ENCODE peak calls at places on chromosomes 3 and 15, in nine cellular contexts. One of them, this sample, is unnamed.

GRCh38 chr3:6528951-6529350 is 332.0 kb upstream of the GRM7 start:
- DNase-seq in A172: no peak
- DNase-seq in CD8-positive, alpha-beta memory T cell: no peak
- DNase-seq in sigmoid colon: no peak
- DNase-seq in stimulated activated naive CD8-positive, alpha-beta T cell treated with anti-CD3 and anti-CD28 coated beads, Interleukin-15, amount 100 ng/mL, for 72 hours: no peak
- DNase-seq in foreskin fibroblast: no peak
- DNase-seq in cardiac septum: no peak
- DNase-seq in OCI-LY7: no peak
- DNase-seq in breast epithelium: no peak
- DNase-seq in this sample: no peak

GRCh38 chr3:129892486-129892856 is 1.0 kb downstream of the TMCC1 start:
- DNase-seq in A172: no peak
- DNase-seq in sigmoid colon: no peak
- DNase-seq in stimulated activated naive CD8-positive, alpha-beta T cell treated with anti-CD3 and anti-CD28 coated beads, Interleukin-15, amount 100 ng/mL, for 72 hours: no peak
- DNase-seq in cardiac septum: no peak
- DNase-seq in OCI-LY7: no peak
- DNase-seq in foreskin fibroblast: no peak
- DNase-seq in breast epithelium: no peak
- DNase-seq in CD8-positive, alpha-beta memory T cell: no peak
- DNase-seq in this sample: no peak

GRCh38 chr3:122773856-122774535 is 19.6 kb downstream of the HSPBAP1 start:
- DNase-seq in A172: no peak
- DNase-seq in sigmoid colon: no peak
- DNase-seq in OCI-LY7: peak
- DNase-seq in CD8-positive, alpha-beta memory T cell: no peak
- DNase-seq in stimulated activated naive CD8-positive, alpha-beta T cell treated with anti-CD3 and anti-CD28 coated beads, Interleukin-15, amount 100 ng/mL, for 72 hours: no peak
- DNase-seq in breast epithelium: no peak
- DNase-seq in foreskin fibroblast: no peak
- DNase-seq in cardiac septum: no peak
- DNase-seq in this sample: no peak

GRCh38 chr3:181712505-181713299 is 977 bp downstream of the SOX2 start:
- DNase-seq in A172: peak
- DNase-seq in stimulated activated naive CD8-positive, alpha-beta T cell treated with anti-CD3 and anti-CD28 coated beads, Interleukin-15, amount 100 ng/mL, for 72 hours: no peak
- DNase-seq in cardiac septum: no peak
- DNase-seq in foreskin fibroblast: no peak
- DNase-seq in CD8-positive, alpha-beta memory T cell: no peak
- DNase-seq in sigmoid colon: no peak
- DNase-seq in OCI-LY7: peak
- DNase-seq in breast epithelium: no peak
- DNase-seq in this sample: no peak

GRCh38 chr3:98977520-98977919 is 76.0 kb upstream of the DCBLD2 start:
- DNase-seq in CD8-positive, alpha-beta memory T cell: no peak
- DNase-seq in foreskin fibroblast: peak
- DNase-seq in sigmoid colon: no peak
- DNase-seq in stimulated activated naive CD8-positive, alpha-beta T cell treated with anti-CD3 and anti-CD28 coated beads, Interleukin-15, amount 100 ng/mL, for 72 hours: no peak
- DNase-seq in cardiac septum: no peak
- DNase-seq in OCI-LY7: no peak
- DNase-seq in breast epithelium: no peak
- DNase-seq in A172: peak
- DNase-seq in this sample: no peak

GRCh38 chr3:145820175-145820574 is 340.8 kb downstream of the PLOD2 start:
- DNase-seq in OCI-LY7: no peak
- DNase-seq in stimulated activated naive CD8-positive, alpha-beta T cell treated with anti-CD3 and anti-CD28 coated beads, Interleukin-15, amount 100 ng/mL, for 72 hours: no peak
- DNase-seq in CD8-positive, alpha-beta memory T cell: no peak
- DNase-seq in cardiac septum: no peak
- DNase-seq in sigmoid colon: no peak
- DNase-seq in foreskin fibroblast: no peak
- DNase-seq in breast epithelium: no peak
- DNase-seq in A172: no peak
- DNase-seq in this sample: no peak

GRCh38 chr15:98689431-98689861 is 41.1 kb downstream of the IGF1R start:
- DNase-seq in OCI-LY7: no peak
- DNase-seq in cardiac septum: no peak
- DNase-seq in sigmoid colon: no peak
- DNase-seq in A172: peak
- DNase-seq in CD8-positive, alpha-beta memory T cell: no peak
- DNase-seq in breast epithelium: no peak
- DNase-seq in stimulated activated naive CD8-positive, alpha-beta T cell treated with anti-CD3 and anti-CD28 coated beads, Interleukin-15, amount 100 ng/mL, for 72 hours: no peak
- DNase-seq in foreskin fibroblast: peak
- DNase-seq in this sample: no peak

GRCh38 chr15:88480981-88481380 is 13.5 kb downstream of the MRPS11 start:
- DNase-seq in A172: no peak
- DNase-seq in CD8-positive, alpha-beta memory T cell: no peak
- DNase-seq in sigmoid colon: no peak
- DNase-seq in cardiac septum: no peak
- DNase-seq in OCI-LY7: no peak
- DNase-seq in foreskin fibroblast: no peak
- DNase-seq in stimulated activated naive CD8-positive, alpha-beta T cell treated with anti-CD3 and anti-CD28 coated beads, Interleukin-15, amount 100 ng/mL, for 72 hours: no peak
- DNase-seq in breast epithelium: no peak
- DNase-seq in this sample: no peak

GRCh38 chr3:108959017-108959416 is 5.3 kb upstream of the GUCA1C start:
- DNase-seq in OCI-LY7: no peak
- DNase-seq in A172: peak
- DNase-seq in sigmoid colon: no peak
- DNase-seq in stimulated activated naive CD8-positive, alpha-beta T cell treated with anti-CD3 and anti-CD28 coated beads, Interleukin-15, amount 100 ng/mL, for 72 hours: no peak
- DNase-seq in foreskin fibroblast: no peak
- DNase-seq in cardiac septum: no peak
- DNase-seq in breast epithelium: no peak
- DNase-seq in CD8-positive, alpha-beta memory T cell: no peak
- DNase-seq in this sample: no peak

GRCh38 chr3:16884748-16885587 is at the start of gene PLCL2:
- DNase-seq in breast epithelium: no peak
- DNase-seq in stimulated activated naive CD8-positive, alpha-beta T cell treated with anti-CD3 and anti-CD28 coated beads, Interleukin-15, amount 100 ng/mL, for 72 hours: peak
- DNase-seq in foreskin fibroblast: peak
- DNase-seq in OCI-LY7: peak
- DNase-seq in CD8-positive, alpha-beta memory T cell: peak
- DNase-seq in A172: peak
- DNase-seq in cardiac septum: peak
- DNase-seq in sigmoid colon: peak
- DNase-seq in this sample: peak

GRCh38 chr15:71780349-71780976 is 29.9 kb upstream of the NR2E3 start:
- DNase-seq in OCI-LY7: peak
- DNase-seq in cardiac septum: no peak
- DNase-seq in CD8-positive, alpha-beta memory T cell: peak
- DNase-seq in breast epithelium: no peak
- DNase-seq in stimulated activated naive CD8-positive, alpha-beta T cell treated with anti-CD3 and anti-CD28 coated beads, Interleukin-15, amount 100 ng/mL, for 72 hours: peak
- DNase-seq in foreskin fibroblast: peak
- DNase-seq in sigmoid colon: no peak
- DNase-seq in A172: peak
- DNase-seq in this sample: no peak

GRCh38 chr15:39585394-39585841 is 4.5 kb downstream of the THBS1 start:
- DNase-seq in CD8-positive, alpha-beta memory T cell: no peak
- DNase-seq in stimulated activated naive CD8-positive, alpha-beta T cell treated with anti-CD3 and anti-CD28 coated beads, Interleukin-15, amount 100 ng/mL, for 72 hours: no peak
- DNase-seq in A172: no peak
- DNase-seq in breast epithelium: no peak
- DNase-seq in sigmoid colon: no peak
- DNase-seq in foreskin fibroblast: peak
- DNase-seq in cardiac septum: no peak
- DNase-seq in OCI-LY7: no peak
- DNase-seq in this sample: no peak

GRCh38 chr3:157160652-157161480 is 919 bp upstream of the CCNL1 start:
- DNase-seq in breast epithelium: peak
- DNase-seq in OCI-LY7: no peak
- DNase-seq in CD8-positive, alpha-beta memory T cell: peak
- DNase-seq in foreskin fibroblast: peak
- DNase-seq in stimulated activated naive CD8-positive, alpha-beta T cell treated with anti-CD3 and anti-CD28 coated beads, Interleukin-15, amount 100 ng/mL, for 72 hours: no peak
- DNase-seq in sigmoid colon: peak
- DNase-seq in A172: peak
- DNase-seq in cardiac septum: peak
- DNase-seq in this sample: peak

GRCh38 chr15:100256985-100257650 is 84.7 kb downstream of the ADAMTS17 start:
- DNase-seq in sigmoid colon: no peak
- DNase-seq in CD8-positive, alpha-beta memory T cell: no peak
- DNase-seq in OCI-LY7: no peak
- DNase-seq in cardiac septum: peak
- DNase-seq in breast epithelium: no peak
- DNase-seq in A172: no peak
- DNase-seq in stimulated activated naive CD8-positive, alpha-beta T cell treated with anti-CD3 and anti-CD28 coated beads, Interleukin-15, amount 100 ng/mL, for 72 hours: no peak
- DNase-seq in foreskin fibroblast: no peak
- DNase-seq in this sample: no peak